ENCODE peak calls at places on chromosomes 4 and X, in eight cellular contexts. J, E, Q, L, N, D, O and T are unnamed samples.

GRCh38 chr4:68180858-68181531 is 51.3 kb upstream of the TMPRSS11F start:
- DNase-seq in J (peak), E (no peak), Q (no peak), L (no peak), N (no peak), D (no peak), O (peak), T (peak)

GRCh38 chr4:127165971-127166370 is 466.8 kb upstream of the INTU start:
- DNase-seq in J (no peak), E (no peak), Q (no peak), L (no peak), N (no peak), D (no peak), O (no peak), T (no peak)

GRCh38 chrX:77899081-77899828 is at the start of gene COX7B:
- DNase-seq in J (peak), E (no peak), Q (peak), L (peak), N (peak), D (no peak), O (peak), T (peak)

GRCh38 chrX:338836-339400 is 20.3 kb upstream of the GTPBP6 start:
- DNase-seq in J (no peak), E (peak), Q (no peak), L (no peak), N (no peak), D (peak), O (no peak), T (no peak)

GRCh38 chr4:109548655-109549054 is 11.4 kb upstream of the MCUB start:
- DNase-seq in J (no peak), E (no peak), Q (no peak), L (no peak), N (peak), D (no peak), O (peak), T (peak)

GRCh38 chrX:121987163-121987562 is 939.8 kb downstream of the GLUD2 start:
- DNase-seq in J (no peak), E (no peak), Q (no peak), L (no peak), N (peak), D (no peak), O (peak), T (no peak)

GRCh38 chrX:108090474-108091265 is 672 bp downstream of the PSMD10 start:
- DNase-seq in J (peak), E (no peak), Q (no peak), L (no peak), N (peak), D (no peak), O (peak), T (no peak)

GRCh38 chr4:137376312-137376711 is 156.0 kb downstream of the PCDH18 start:
- DNase-seq in J (no peak), E (no peak), Q (no peak), L (no peak), N (no peak), D (no peak), O (no peak), T (no peak)

GRCh38 chr4:85358831-85359230 is 116.1 kb upstream of the ARHGAP24 start:
- DNase-seq in J (no peak), E (no peak), Q (no peak), L (no peak), N (no peak), D (no peak), O (no peak), T (no peak)

GRCh38 chr4:80184791-80185756 is 12.2 kb upstream of the PRDM8 start:
- DNase-seq in J (no peak), E (no peak), Q (peak), L (no peak), N (no peak), D (peak), O (no peak), T (no peak)

GRCh38 chr4:35963969-35964515 is 280.3 kb downstream of the ARAP2 start:
- DNase-seq in J (no peak), E (no peak), Q (no peak), L (no peak), N (no peak), D (no peak), O (no peak), T (no peak)

GRCh38 chr4:183291070-183291469 is 29.0 kb downstream of the CLDN22 start:
- DNase-seq in J (no peak), E (no peak), Q (no peak), L (no peak), N (no peak), D (no peak), O (no peak), T (no peak)

GRCh38 chrX:13664026-13664425 is 11.1 kb downstream of the TCEANC start:
- DNase-seq in J (no peak), E (no peak), Q (no peak), L (no peak), N (no peak), D (no peak), O (no peak), T (no peak)

GRCh38 chr4:113781439-113782040 is 20.0 kb upstream of the CAMK2D start:
- DNase-seq in J (peak), E (no peak), Q (no peak), L (no peak), N (no peak), D (no peak), O (peak), T (no peak)

GRCh38 chrX:74422576-74423288 is 1.4 kb downstream of the SLC16A2 start:
- DNase-seq in J (no peak), E (peak), Q (peak), L (peak), N (peak), D (peak), O (peak), T (no peak)

GRCh38 chrX:23403849-23404248 is 69.2 kb downstream of the PTCHD1 start:
- DNase-seq in J (peak), E (no peak), Q (no peak), L (no peak), N (no peak), D (no peak), O (no peak), T (no peak)
- TF ChIP-seq CTCF in J (no peak), E (no peak), Q (no peak), L (no peak), N (no peak), D (no peak), O (peak), T (peak)

DNA sequence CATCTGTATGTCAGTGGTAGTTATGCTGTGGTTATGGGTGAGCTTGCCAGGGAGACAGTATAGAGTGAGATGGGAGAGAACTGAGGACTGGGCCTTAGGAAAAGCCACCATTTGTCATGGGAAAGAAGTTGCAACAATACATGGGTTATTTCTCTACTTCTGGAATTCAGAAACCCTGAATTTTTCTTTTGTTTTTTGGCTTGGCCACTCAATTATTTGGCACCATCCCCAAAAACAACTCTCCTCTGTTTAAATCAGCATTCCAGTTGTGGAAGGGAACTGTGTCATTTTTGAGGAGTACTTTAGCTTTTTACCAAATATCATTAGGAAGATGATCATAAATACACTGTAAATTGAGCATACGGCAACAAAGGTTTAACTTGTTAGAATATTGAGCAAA is 41.1 kb upstream of the ACSL4 start:
- DNase-seq in J (no peak), E (no peak), Q (no peak), L (no peak), N (no peak), D (no peak), O (peak), T (no peak)
- H3K4me3 ChIP-seq in J (no peak), E (no peak), Q (no peak), L (no peak), N (no peak), D (no peak), O (no peak), T (no peak)

DNA sequence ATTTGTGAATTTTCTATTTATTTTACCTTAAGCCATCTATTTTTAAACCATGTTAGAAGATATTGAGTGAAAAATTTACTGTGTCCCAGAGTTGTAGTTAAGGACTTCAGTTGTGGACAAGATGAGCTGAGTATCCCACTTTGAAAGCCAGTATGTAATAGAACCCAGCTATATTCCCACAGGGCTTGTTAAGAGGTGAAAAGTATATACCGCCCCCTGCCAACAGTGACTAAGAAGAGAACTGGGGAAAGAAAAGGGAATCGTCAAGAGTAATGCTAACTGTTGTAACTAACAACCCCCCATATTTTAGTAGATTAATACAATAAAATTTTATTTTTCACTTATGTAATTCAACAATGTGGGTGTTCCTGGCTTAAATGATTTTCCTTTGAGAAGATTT is 250.3 kb upstream of the GIMD1 start:
- DNase-seq in J (no peak), E (no peak), Q (no peak), L (no peak), N (no peak), D (no peak), O (no peak), T (no peak)
- TF ChIP-seq CTCF in J (no peak), E (no peak), Q (no peak), L (no peak), N (no peak), D (no peak), O (no peak), T (no peak)

DNA sequence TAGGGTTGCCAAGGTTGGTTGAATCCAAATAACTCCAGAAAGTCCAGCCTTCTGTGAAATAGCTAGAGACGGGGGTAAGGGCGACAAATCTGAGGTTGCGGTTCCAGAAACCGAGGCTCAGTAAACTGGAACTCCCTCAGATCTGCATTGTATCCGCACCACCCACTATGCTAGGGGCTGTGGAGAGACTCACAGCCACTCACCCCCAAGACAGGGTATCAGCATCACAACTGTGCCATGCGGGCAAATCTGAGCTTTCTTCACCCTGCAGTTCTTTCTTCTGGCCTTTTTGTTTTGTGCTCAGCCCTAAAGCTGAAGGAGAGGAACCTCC is 581 bp downstream of the CA5B start:
- DNase-seq in J (no peak), E (no peak), Q (no peak), L (no peak), N (no peak), D (no peak), O (no peak), T (no peak)
- H3K4me3 ChIP-seq in J (peak), E (peak), Q (peak), L (peak), N (peak), D (peak), O (peak), T (peak)

DNA sequence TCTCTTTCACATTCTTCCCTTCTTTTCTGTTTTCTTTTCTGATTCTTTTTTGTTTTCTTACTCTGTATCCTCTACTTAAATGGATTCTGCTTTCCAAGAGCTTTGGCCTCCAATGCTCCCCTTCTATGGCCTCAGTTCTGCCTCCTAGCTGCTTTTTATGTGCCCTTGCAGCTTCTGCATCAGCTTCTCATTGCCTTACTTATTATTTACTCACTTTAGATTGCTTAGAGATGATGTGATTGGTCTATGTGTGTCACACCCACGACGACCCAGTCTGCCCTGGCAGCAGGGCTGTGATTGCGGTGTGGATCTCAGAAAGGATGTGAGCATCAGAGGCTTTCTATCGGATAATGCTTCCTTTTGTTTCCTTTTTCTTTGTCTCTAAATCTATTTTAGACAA is 71.8 kb upstream of the SMARCA5 start:
- DNase-seq in J (peak), E (no peak), Q (no peak), L (no peak), N (no peak), D (no peak), O (no peak), T (no peak)
- TF ChIP-seq CTCF in J (no peak), E (no peak), Q (no peak), L (no peak), N (no peak), D (no peak), O (no peak), T (no peak)

DNA sequence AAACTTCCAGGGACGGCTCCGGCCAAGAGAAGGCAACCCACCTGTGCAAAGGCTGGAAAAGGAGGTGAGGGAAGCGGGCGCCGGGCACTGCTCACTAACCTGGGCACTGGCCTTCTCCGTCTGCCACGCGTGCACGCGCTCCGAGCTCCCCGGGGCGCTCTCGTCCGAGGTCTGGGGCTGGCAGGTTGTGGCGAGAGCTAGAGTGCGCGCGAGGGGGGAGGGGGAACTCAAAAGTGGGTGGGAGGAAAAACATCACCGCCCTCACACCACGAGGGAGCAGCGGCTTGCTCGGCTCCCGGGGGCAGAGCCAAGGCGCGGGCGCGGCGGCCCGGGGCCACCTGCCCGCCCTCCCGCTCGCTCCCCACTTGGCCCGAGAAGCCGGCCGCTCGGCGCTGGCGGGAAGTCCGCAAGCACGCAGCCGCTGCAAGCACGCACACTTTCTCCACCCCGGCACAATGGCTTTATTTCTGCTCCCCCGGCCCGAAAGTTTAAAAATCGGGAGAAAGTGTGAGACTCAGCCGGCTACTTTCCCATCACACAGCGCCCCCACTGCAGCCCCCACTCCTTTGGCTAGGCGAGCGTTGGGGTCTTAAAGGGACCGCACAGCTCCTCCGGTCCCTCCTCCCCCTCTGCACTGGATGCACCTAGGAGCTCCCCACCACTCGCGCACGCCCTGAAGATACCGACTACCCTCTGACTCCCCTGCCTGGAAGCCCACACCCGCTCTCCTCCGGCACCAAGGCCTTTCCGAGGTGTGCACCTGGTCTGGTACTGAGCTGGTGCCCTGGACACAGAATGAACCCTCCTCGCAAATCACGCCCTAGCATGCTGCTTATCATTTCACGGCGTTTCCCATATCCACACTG is at the start of gene CHRDL1:
- DNase-seq in J (peak), E (peak), Q (peak), L (no peak), N (no peak), D (no peak), O (no peak), T (no peak)
- H3K4me3 ChIP-seq in J (peak), E (peak), Q (peak), L (peak), N (peak), D (peak), O (no peak), T (peak)

GRCh38 chrX:57121162-57121741 is at the start of gene SPIN2B:
- DNase-seq in J (peak), E (peak), Q (peak), L (peak), N (peak), D (peak), O (peak), T (peak)
- TF ChIP-seq CTCF in J (no peak), E (peak), Q (no peak), L (peak), N (no peak), D (peak), O (no peak), T (no peak)

GRCh38 chrX:16997313-16997712 is 50.9 kb downstream of the REPS2 start:
- DNase-seq in J (no peak), E (no peak), Q (no peak), L (no peak), N (no peak), D (no peak), O (no peak), T (no peak)

GRCh38 chrX:17000751-17001150 is 54.3 kb downstream of the REPS2 start:
- DNase-seq in J (no peak), E (no peak), Q (no peak), L (no peak), N (no peak), D (no peak), O (no peak), T (no peak)

GRCh38 chrX:16993791-16994318 is 47.4 kb downstream of the REPS2 start:
- DNase-seq in J (peak), E (no peak), Q (no peak), L (no peak), N (no peak), D (no peak), O (no peak), T (no peak)

GRCh38 chrX:16999275-16999674 is 52.8 kb downstream of the REPS2 start:
- DNase-seq in J (no peak), E (no peak), Q (no peak), L (no peak), N (no peak), D (no peak), O (peak), T (no peak)
- H3K4me3 ChIP-seq in J (no peak), E (no peak), Q (no peak), L (no peak), N (no peak), D (no peak), O (no peak), T (no peak)

GRCh38 chrX:50211510-50211909 is 6.9 kb downstream of the CCNB3 start:
- DNase-seq in J (peak), E (no peak), Q (no peak), L (no peak), N (no peak), D (no peak), O (peak), T (no peak)
- TF ChIP-seq CTCF in J (peak), E (peak), Q (peak), L (no peak), N (peak), D (peak), O (peak), T (peak)

DNA sequence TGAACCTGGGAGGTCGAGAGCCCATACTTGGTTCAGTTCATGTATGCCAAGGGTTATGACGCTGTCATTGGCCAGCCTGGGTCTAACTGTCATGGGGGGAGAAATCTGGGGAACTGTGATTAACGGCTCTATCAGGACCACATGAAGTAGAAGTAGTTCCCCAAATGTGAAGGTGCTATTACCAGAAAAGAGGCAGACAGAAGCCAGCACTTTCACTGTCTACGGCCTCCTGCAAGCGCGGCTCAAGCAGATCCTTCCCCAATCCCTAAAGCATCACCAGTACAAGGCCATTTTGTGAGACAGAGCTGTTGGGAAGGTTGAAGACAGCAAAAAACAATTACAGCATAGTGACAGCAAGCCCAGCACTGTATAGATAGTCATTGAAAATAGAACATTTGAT is 37.5 kb downstream of the HOPX start:
- DNase-seq in J (no peak), E (no peak), Q (no peak), L (no peak), N (no peak), D (no peak), O (no peak), T (no peak)
- H3K4me3 ChIP-seq in J (no peak), E (no peak), Q (no peak), L (no peak), N (no peak), D (no peak), O (no peak), T (no peak)